ENCODE peak calls at places on chromosomes 2 and 18, in eight cellular contexts. N is hepatocyte, O is A549, B is aorta, T is OCI-LY7, U is neural progenitor cell, L is mammary epithelial cell, R is HCT116. F is an unnamed sample. For H3K4me1, the result is how much of the 10 kb centered on the place peaks cover.

GRCh38 chr18:23281626-23282436 is 146.5 kb downstream of the CABLES1 start:
- DNase-seq in O (peak), L (peak), T (no peak), U (no peak), R (peak), B (no peak), N (peak), F (peak)

GRCh38 chr2:26884486-26884885 is 36.6 kb downstream of the DPYSL5 start:
- DNase-seq in L (no peak), O (no peak), R (no peak), U (no peak), N (no peak), T (no peak), B (no peak), F (no peak)

GRCh38 chr2:150472122-150472899 is 15.2 kb downstream of the RND3 start:
- DNase-seq in O (no peak), B (peak), N (peak), L (no peak), T (no peak), U (no peak), R (no peak), F (no peak)

GRCh38 chr2:129379411-129379810 is 600.1 kb upstream of the RAB6C start:
- DNase-seq in N (no peak), T (no peak), B (no peak), O (no peak), U (no peak), L (no peak), R (no peak), F (no peak)

GRCh38 chr2:167253025-167253424 is 364.7 kb downstream of the XIRP2 start:
- DNase-seq in U (no peak), L (peak), O (no peak), T (no peak), B (no peak), N (no peak), R (no peak), F (no peak)

GRCh38 chr18:77062518-77063003 is 70.0 kb downstream of the MBP start:
- DNase-seq in U (no peak), R (no peak), O (no peak), T (peak), L (no peak), B (no peak), N (no peak), F (no peak)

GRCh38 chr2:191228861-191229260 is 16.3 kb upstream of the MYO1B start:
- DNase-seq in O (no peak), B (no peak), T (no peak), N (no peak), L (no peak), R (no peak), U (no peak), F (no peak)

GRCh38 chr2:237556773-237557632 is 9.4 kb upstream of the PRLH start:
- DNase-seq in L (no peak), N (no peak), U (no peak), R (no peak), O (no peak), B (no peak), T (no peak), F (no peak)

GRCh38 chr18:67815280-67815679 is 298.8 kb upstream of the DSEL start:
- DNase-seq in U (no peak), N (no peak), O (no peak), B (no peak), L (no peak), R (no peak), T (no peak), F (no peak)

GRCh38 chr2:237026981-237027711 is 58.5 kb upstream of the COPS8 start:
- DNase-seq in R (peak), B (peak), L (peak), N (peak), T (peak), O (peak), U (peak), F (peak)

GRCh38 chr2:217160978-217161973 is 301.4 kb upstream of the TNP1 start:
- DNase-seq in O (no peak), B (no peak), U (no peak), T (no peak), L (peak), R (no peak), N (no peak), F (no peak)

GRCh38 chr2:220079595-220079994 is 452.2 kb downstream of the SLC4A3 start:
- DNase-seq in T (no peak), O (no peak), L (no peak), N (no peak), R (no peak), B (no peak), U (no peak), F (no peak)

DNA sequence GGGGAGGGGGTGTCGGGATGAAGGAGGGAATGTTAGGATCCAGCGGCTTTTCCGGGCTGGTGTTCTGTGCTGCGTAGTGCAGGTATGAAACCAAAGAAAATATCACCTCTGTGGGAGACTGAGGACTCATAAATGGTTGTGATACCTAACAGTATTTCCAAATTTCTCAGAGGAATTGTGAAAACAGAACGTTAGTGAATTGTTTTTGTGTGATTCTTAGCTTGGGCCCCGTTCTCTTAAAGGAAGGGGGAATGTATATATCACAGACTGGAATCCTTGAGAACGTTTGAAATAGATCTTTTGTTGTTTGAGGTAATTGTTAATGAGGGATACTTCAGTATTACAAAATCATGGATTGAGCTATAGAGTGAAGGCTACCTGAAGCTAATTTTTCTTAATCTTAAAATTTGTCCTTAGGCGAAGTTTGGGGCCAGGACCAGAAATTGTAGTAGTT is 858 bp downstream of the ZNF638 start:
- DNase-seq in R (no peak), T (no peak), N (no peak), B (no peak), L (no peak), O (no peak), U (no peak), F (no peak)
- H3K4me1 ChIP-seq in R (under half), T (under half), N (under half), B (under half), L (under half), O (under half), U (under half), F (under half)

DNA sequence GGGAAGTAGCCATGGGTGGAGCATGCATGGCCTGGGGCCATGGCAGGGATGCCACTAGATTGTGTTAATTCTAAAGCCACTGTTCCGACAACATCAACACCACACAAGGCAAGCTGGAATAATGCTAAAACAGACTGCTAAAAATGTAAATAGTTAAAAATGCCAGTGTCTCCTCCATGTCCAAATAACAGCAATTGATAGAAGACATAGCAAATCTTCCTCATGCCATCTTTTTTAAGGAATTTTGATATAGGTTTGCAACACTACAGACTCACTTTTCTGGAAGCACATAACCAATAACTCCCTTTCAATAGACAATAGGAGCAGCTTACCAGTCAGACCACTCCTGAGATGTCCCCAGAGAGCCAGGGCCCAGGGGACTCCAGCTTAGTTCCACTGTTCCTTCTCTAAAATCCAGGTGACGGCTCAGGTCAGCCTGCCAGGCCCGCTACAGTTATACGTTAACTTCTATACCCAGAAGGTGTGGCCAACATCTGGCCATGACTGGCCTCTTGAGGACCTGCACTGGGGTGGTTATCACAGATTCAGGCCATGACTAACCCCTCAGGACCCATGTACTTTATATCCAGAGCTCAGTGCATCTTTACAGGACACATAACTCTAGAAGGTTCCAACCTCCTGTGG is 20.3 kb downstream of the TUBB6 start:
- DNase-seq in N (no peak), B (no peak), T (no peak), O (no peak), U (no peak), L (no peak), R (no peak), F (no peak)
- H3K27ac ChIP-seq in N (no peak), B (no peak), T (no peak), O (no peak), U (no peak), L (no peak), R (no peak), F (peak)

DNA sequence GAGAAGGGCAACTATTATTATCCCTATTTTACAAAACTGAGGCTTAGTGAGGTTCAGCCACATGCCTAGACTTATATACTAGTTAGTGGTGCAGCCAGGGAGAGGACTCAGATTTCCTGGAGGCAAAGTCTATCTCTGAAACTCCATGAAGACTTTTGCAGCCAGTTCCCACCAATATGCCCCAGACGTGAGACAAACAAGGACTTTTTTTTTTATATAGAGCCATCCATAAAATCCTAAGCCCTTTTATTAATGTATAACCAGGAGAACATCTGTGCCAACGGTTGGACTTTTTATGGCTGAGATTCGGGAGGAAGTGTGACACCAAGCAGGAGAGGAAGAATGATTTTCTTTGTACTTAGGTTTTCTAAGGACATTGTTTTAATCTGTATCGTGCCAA is 29.9 kb downstream of the LIPG start:
- DNase-seq in B (no peak), T (no peak), U (no peak), N (peak), R (no peak), L (no peak), O (no peak), F (no peak)
- H3K4me1 ChIP-seq in B (under half), T (under half), U (under half), N (under half), R (under half), L (under half), O (under half), F (under half)

DNA sequence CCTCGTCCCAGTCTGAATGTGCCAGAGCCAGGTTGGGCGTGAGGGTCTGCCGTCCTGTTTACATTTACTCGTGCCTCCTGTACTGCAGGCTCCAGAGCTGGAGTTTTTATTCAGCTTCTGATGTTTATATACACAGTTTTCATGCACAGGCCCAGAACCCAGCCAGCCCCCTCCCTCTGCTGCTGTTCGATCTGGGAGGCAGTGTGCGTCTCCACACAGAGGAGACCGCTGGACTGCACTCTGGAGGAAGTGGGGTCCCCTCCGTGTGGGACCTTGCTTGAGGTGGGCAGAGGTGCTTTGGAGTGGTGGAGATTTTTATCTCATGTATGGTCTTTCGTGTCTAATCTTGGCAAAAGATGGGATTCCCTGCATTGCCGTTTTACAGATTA is 90.6 kb downstream of the GLI2 start:
- DNase-seq in L (no peak), T (no peak), B (no peak), R (no peak), O (no peak), N (no peak), U (no peak), F (no peak)
- H3K27ac ChIP-seq in L (no peak), T (no peak), B (no peak), R (no peak), O (no peak), N (peak), U (no peak), F (no peak)

DNA sequence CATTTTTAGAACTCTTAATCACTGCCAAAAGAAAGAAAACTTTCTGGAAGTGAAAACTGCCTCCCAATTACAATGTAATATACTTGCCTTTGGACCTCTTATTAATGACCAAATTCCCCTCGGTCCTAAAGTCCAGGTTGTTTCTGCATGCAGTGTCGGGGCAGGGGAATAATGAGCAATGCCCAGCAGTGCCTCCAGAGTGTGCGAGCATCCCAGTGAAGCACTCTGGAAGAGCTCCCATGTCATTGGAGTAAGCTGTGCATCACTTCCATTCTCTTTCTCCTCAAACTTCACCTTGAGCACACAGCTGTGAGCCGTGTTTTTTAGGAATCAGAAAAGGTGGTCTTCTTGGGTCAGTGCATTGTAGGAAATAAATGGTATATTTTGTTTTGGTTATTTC is 107.1 kb downstream of the SH3RF3 start:
- DNase-seq in R (no peak), O (no peak), T (no peak), L (no peak), N (no peak), B (no peak), U (no peak), F (no peak)
- H3K4me1 ChIP-seq in R (under half), O (under half), T (under half), L (under half), N (under half), B (under half), U (under half), F (under half)